ENCODE peak calls at places on chromosomes 16 and 17, in eight cellular contexts. L is adrenal gland, P is right atrium auricular region, D is RWPE1, R is brain microvascular endothelial cell, T is HFFc6, V is A549, Y is psoas muscle. B is an unnamed sample.

GRCh38 chr17:57677858-57678257 is 67.2 kb downstream of the CCDC182 start:
- DNase-seq in P (peak; percentile 21), T (no peak), D (no peak), V (no peak), Y (no peak), L (no peak), R (no peak), B (no peak)

GRCh38 chr16:55542459-55543082 is 23.9 kb upstream of the CAPNS2 start:
- DNase-seq in D (peak; percentile 23), P (no peak), L (no peak), T (peak; percentile 76), R (peak; percentile 69), Y (no peak), V (no peak), B (no peak)

GRCh38 chr17:22460461-22461063 is 768.2 kb downstream of the KCNJ18 start:
- DNase-seq in P (no peak), T (no peak), R (no peak), L (no peak), Y (no peak), D (no peak), V (no peak), B (no peak)

GRCh38 chr16:28218109-28218508 is 6.3 kb upstream of the XPO6 start:
- DNase-seq in V (peak; percentile 49), Y (no peak), L (no peak), D (no peak), T (peak; percentile 48), R (peak; percentile 51), P (no peak), B (no peak)

GRCh38 chr16:53053967-53054669 is 673 bp upstream of the CHD9 start:
- DNase-seq in V (peak; percentile 46), L (peak; percentile 44), R (peak; percentile 9), T (no peak), Y (peak; percentile 57), D (no peak), P (no peak), B (no peak)

GRCh38 chr16:51155901-51156810 is 5.1 kb upstream of the SALL1 start:
- DNase-seq in T (no peak), Y (no peak), P (no peak), R (no peak), D (no peak), L (no peak), V (peak; percentile 13), B (no peak)

GRCh38 chr17:19482571-19482970 is 51.1 kb upstream of the SLC47A1 start:
- DNase-seq in R (no peak), Y (no peak), T (peak; percentile 37), V (no peak), P (no peak), D (peak; percentile 24), L (no peak), B (no peak)

GRCh38 chr17:61459968-61460718 is 7.9 kb downstream of the TBX4 start:
- DNase-seq in Y (no peak), D (no peak), L (no peak), R (no peak), T (no peak), P (no peak), V (no peak), B (no peak)

GRCh38 chr16:10575506-10576130 is 4.8 kb downstream of the EMP2 start:
- DNase-seq in D (no peak), P (no peak), Y (no peak), R (no peak), T (no peak), L (no peak), V (no peak), B (no peak)

GRCh38 chr16:30075503-30076275 is at the start of gene PPP4C:
- DNase-seq in D (peak; percentile 94), L (peak; percentile 88), V (peak; percentile 91), Y (peak; percentile 94), P (peak; percentile 92), T (peak; percentile 84), R (peak; percentile 81), B (peak; percentile 87)

GRCh38 chr17:32915108-32915700 is 12.7 kb upstream of the TMEM98 start:
- DNase-seq in V (no peak), D (no peak), R (no peak), Y (no peak), T (no peak), L (no peak), P (peak; percentile 51), B (no peak)

GRCh38 chr17:41352597-41353366 is 2.2 kb upstream of the KRT33A start:
- DNase-seq in P (no peak), L (no peak), V (no peak), Y (no peak), T (no peak), R (no peak), D (peak; percentile 23), B (no peak)

GRCh38 chr17:19867094-19867653 is 562 bp downstream of the ULK2 start:
- DNase-seq in V (peak; percentile 81), P (peak; percentile 66), L (peak; percentile 71), T (peak; percentile 27), D (peak; percentile 55), R (peak; percentile 29), Y (peak; percentile 36), B (no peak)

GRCh38 chr16:11534262-11534661 is 52.5 kb downstream of the LITAF start:
- DNase-seq in Y (no peak), D (no peak), L (no peak), V (peak; percentile 77), P (no peak), T (no peak), R (no peak), B (no peak)

GRCh38 chr16:87947356-87948118 is 3.7 kb upstream of the BANP start:
- DNase-seq in L (no peak), D (no peak), P (no peak), V (no peak), Y (no peak), T (no peak), R (no peak), B (no peak)

GRCh38 chr16:69123894-69124293 is 8.5 kb downstream of the CHTF8 start:
- DNase-seq in R (peak; percentile 46), L (peak; percentile 59), V (peak; percentile 78), Y (no peak), T (peak; percentile 62), D (peak; percentile 55), P (no peak), B (no peak)

GRCh38 chr16:77584205-77584859 is 138.0 kb upstream of the NUDT7 start:
- DNase-seq in R (peak; percentile 73), P (peak; percentile 65), D (peak; percentile 50), L (peak; percentile 28), Y (no peak), T (peak; percentile 58), V (peak; percentile 66), B (no peak)

GRCh38 chr17:36183811-36184765 is 7.7 kb upstream of the TBC1D3B start:
- DNase-seq in P (no peak), R (no peak), V (no peak), L (no peak), D (no peak), Y (no peak), T (no peak), B (no peak)

GRCh38 chr17:36182176-36183000 is 6.0 kb upstream of the TBC1D3B start:
- DNase-seq in V (no peak), R (no peak), D (no peak), L (no peak), Y (peak; percentile 16), P (no peak), T (no peak), B (no peak)

GRCh38 chr17:36188891-36189306 is 7.7 kb downstream of the CCL3L1 start:
- DNase-seq in P (no peak), D (no peak), T (no peak), Y (no peak), V (no peak), L (no peak), R (no peak), B (peak; percentile 98)

GRCh38 chr17:36185416-36185815 is 9.0 kb upstream of the TBC1D3B start:
- DNase-seq in L (no peak), T (no peak), P (no peak), R (no peak), D (no peak), V (no peak), Y (no peak), B (no peak)

GRCh38 chr17:36183001-36183810 is 6.8 kb upstream of the TBC1D3B start:
- DNase-seq in R (peak; percentile 52), L (peak; percentile 42), P (no peak), T (peak; percentile 53), V (peak; percentile 55), D (peak; percentile 72), Y (peak; percentile 55), B (peak; percentile 71)
- TF ChIP-seq CTCF in R (no peak), L (no peak), P (no peak), T (peak; percentile 17), V (no peak), D (no peak), Y (no peak), B (no peak)

GRCh38 chr16:15716694-15717447 is 66.8 kb downstream of the NDE1 start:
- DNase-seq in T (no peak), D (no peak), V (no peak), R (no peak), P (no peak), Y (no peak), L (no peak), B (no peak)
- TF ChIP-seq CTCF in T (no peak), D (no peak), V (no peak), R (no peak), P (no peak), Y (no peak), L (no peak), B (no peak)

GRCh38 chr16:3861808-3862451 is 18.6 kb downstream of the CREBBP start:
- DNase-seq in L (no peak), R (no peak), T (no peak), D (peak; percentile 32), V (no peak), P (no peak), Y (no peak), B (peak; percentile 73)

GRCh38 chr16:3864562-3864961 is 16.0 kb downstream of the CREBBP start:
- DNase-seq in D (no peak), L (no peak), P (no peak), T (no peak), V (no peak), R (no peak), Y (no peak), B (no peak)

GRCh38 chr16:3866703-3867431 is 13.6 kb downstream of the CREBBP start:
- DNase-seq in V (no peak), D (no peak), P (no peak), T (no peak), Y (no peak), R (no peak), L (no peak), B (no peak)

GRCh38 chr16:3865241-3865640 is 15.3 kb downstream of the CREBBP start:
- DNase-seq in Y (no peak), D (no peak), V (no peak), T (no peak), P (no peak), R (no peak), L (no peak), B (no peak)

GRCh38 chr16:3863587-3863986 is 16.9 kb downstream of the CREBBP start:
- DNase-seq in T (no peak), D (no peak), P (no peak), V (no peak), R (no peak), L (no peak), Y (no peak), B (no peak)
- TF ChIP-seq CTCF in T (no peak), D (no peak), P (no peak), V (no peak), R (no peak), L (no peak), Y (peak; percentile 9), B (no peak)

DNA sequence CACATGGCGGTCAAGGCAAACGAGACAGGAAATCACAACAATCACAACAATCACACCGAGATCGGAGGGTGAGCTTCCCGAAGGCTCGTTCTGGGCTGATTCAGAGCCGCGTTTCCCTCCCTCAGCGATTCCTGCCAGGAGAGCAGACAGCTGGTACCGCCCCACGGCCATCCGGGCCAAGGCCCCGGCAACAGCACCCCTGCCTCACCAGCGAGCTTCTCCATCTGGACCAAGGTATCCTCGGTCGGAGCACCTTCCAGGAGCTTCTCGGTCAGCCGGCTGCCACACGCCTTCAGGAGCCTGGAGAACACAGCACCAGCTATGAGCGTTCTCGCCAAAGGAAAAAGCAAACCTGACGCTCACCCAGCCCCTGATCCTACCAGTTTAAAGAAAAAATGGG is 15.2 kb upstream of the PLD6 start:
- DNase-seq in R (no peak), Y (no peak), L (no peak), V (no peak), D (no peak), T (no peak), P (no peak), B (no peak)
- TF ChIP-seq CTCF in R (no peak), Y (no peak), L (no peak), V (no peak), D (no peak), T (no peak), P (no peak), B (no peak)

B was measured in CD14-positive monocyte.